ENCODE peak calls at places on chromosomes 12 and 14, in four cellular contexts. I is cardiac septum, O is smooth muscle cell of the brain vasculature, Y is HS-27A. H is an unnamed sample.

GRCh38 chr12:103208006-103208405 is 250.5 kb downstream of the ASCL1 start:
- DNase-seq in I (no peak), O (no peak), Y (no peak), H (no peak)

GRCh38 chr12:77161944-77162343 is 96.6 kb upstream of the E2F7 start:
- DNase-seq in I (no peak), O (no peak), Y (no peak), H (no peak)

GRCh38 chr14:58238252-58239247 is 6.1 kb upstream of the PSMA3 start:
- DNase-seq in I (no peak), O (no peak), Y (no peak), H (no peak)

GRCh38 chr14:56119221-56119967 is 1.2 kb downstream of the PELI2 start:
- DNase-seq in I (peak; percentile 82), O (no peak), Y (no peak), H (no peak)

GRCh38 chr12:124686001-124686884 is 118.8 kb upstream of the NCOR2 start:
- DNase-seq in I (no peak), O (no peak), Y (no peak), H (no peak)

GRCh38 chr14:89207925-89208328 is 209.1 kb downstream of the FOXN3 start:
- DNase-seq in I (no peak), O (no peak), Y (no peak), H (no peak)

GRCh38 chr12:47591387-47591786 is 114.4 kb downstream of the RPAP3 start:
- DNase-seq in I (no peak), O (no peak), Y (no peak), H (no peak)

GRCh38 chr12:67482751-67483661 is 165.5 kb upstream of the DYRK2 start:
- DNase-seq in I (peak; percentile 84), O (no peak), Y (no peak), H (no peak)

GRCh38 chr14:61188196-61188595 is 92.9 kb downstream of the TMEM30B start:
- DNase-seq in I (no peak), O (no peak), Y (no peak), H (no peak)

GRCh38 chr12:20950248-20950647 is 139.7 kb downstream of the SLCO1B3 start:
- DNase-seq in I (no peak), O (peak; percentile 10), Y (peak; percentile 41), H (no peak)

GRCh38 chr12:86634706-86635410 is 378.7 kb upstream of the MGAT4C start:
- DNase-seq in I (no peak), O (no peak), Y (no peak), H (no peak)

GRCh38 chr14:77151245-77151644 is 9.7 kb upstream of the ZDHHC22 start:
- DNase-seq in I (no peak), O (no peak), Y (no peak), H (no peak)

GRCh38 chr12:91058821-91059220 is 997 bp upstream of the KERA start:
- DNase-seq in I (no peak), O (no peak), Y (no peak), H (no peak)

GRCh38 chr12:47939009-47939601 is 24.3 kb upstream of the TMEM106C start:
- DNase-seq in I (no peak), O (no peak), Y (no peak), H (no peak)

GRCh38 chr14:105899657-105900397 is 373.4 kb downstream of the TMEM121 start:
- DNase-seq in I (no peak), O (no peak), Y (no peak), H (no peak)

GRCh38 chr12:39329015-39329414 is 113.9 kb downstream of the KIF21A start:
- DNase-seq in I (no peak), O (no peak), Y (no peak), H (no peak)

GRCh38 chr12:26031814-26032213 is 73.3 kb downstream of the RASSF8 start:
- DNase-seq in I (no peak), O (no peak), Y (no peak), H (no peak)

GRCh38 chr12:4859478-4860210 is 50.1 kb upstream of the KCNA1 start:
- DNase-seq in I (no peak), O (no peak), Y (no peak), H (no peak)

GRCh38 chr14:90781344-90781761 is 34.9 kb downstream of the TTC7B start:
- DNase-seq in I (no peak), O (no peak), Y (no peak), H (no peak)

GRCh38 chr12:14408208-14408607 is 42.7 kb downstream of the ATF7IP start:
- DNase-seq in I (no peak), O (no peak), Y (no peak), H (no peak)

GRCh38 chr12:47725091-47725772 is at the start of gene ENDOU:
- DNase-seq in I (peak; percentile 51), O (no peak), Y (no peak), H (no peak)

GRCh38 chr12:10018390-10018789 is 8.0 kb downstream of the CLEC12B start:
- DNase-seq in I (no peak), O (no peak), Y (no peak), H (no peak)

GRCh38 chr12:2383276-2384028 is 330.7 kb downstream of the CACNA1C start:
- DNase-seq in I (no peak), O (no peak), Y (no peak), H (no peak)

GRCh38 chr14:69906201-69906600 is 27.0 kb downstream of the SMOC1 start:
- DNase-seq in I (no peak), O (no peak), Y (no peak), H (no peak)

GRCh38 chr12:119118625-119119024 is 60.1 kb upstream of the HSPB8 start:
- DNase-seq in I (no peak), O (no peak), Y (no peak), H (no peak)

GRCh38 chr12:2679068-2679815 is 115.5 kb upstream of the FKBP4 start:
- DNase-seq in I (no peak), O (no peak), Y (no peak), H (no peak)

H was measured in pulmonary artery endothelial cell.